ENCODE peak calls at places on chromosomes 12 and 14, in seven cellular contexts. F is body of pancreas, V is fibroblast of pulmonary artery, U is activated B cell treated with CpG ODN at 0.5 μM for 24 hours, E is WERI-Rb-1, Z is lower lobe of right lung, L is astrocyte of the spinal cord. M is an unnamed sample.

GRCh38 chr14:90140298-90140955 is 78.6 kb downstream of the KCNK13 start:
- DNase-seq in F (no peak), L (peak; percentile 67), V (peak; percentile 19), E (peak; percentile 14), Z (no peak), U (no peak), M (peak; percentile 7)

GRCh38 chr14:72715910-72716268 is 178.0 kb downstream of the DPF3 start:
- DNase-seq in U (no peak), Z (no peak), E (no peak), F (no peak), L (no peak), V (peak; percentile 11), M (peak; percentile 19)

GRCh38 chr12:70606001-70606400 is 31.2 kb downstream of the PTPRB start:
- DNase-seq in V (no peak), E (no peak), Z (no peak), F (no peak), U (no peak), L (no peak), M (no peak)

GRCh38 chr12:44000309-44000952 is 164.6 kb downstream of the TMEM117 start:
- DNase-seq in L (peak; percentile 6), Z (no peak), F (peak; percentile 40), E (peak; percentile 65), V (peak; percentile 67), U (no peak), M (peak; percentile 29)

GRCh38 chr12:11812558-11813421 is 163.3 kb downstream of the ETV6 start:
- DNase-seq in U (peak; percentile 32), E (no peak), V (peak; percentile 33), L (peak; percentile 73), Z (no peak), F (no peak), M (peak; percentile 44)

GRCh38 chr14:89332031-89332430 is 85.0 kb downstream of the FOXN3 start:
- DNase-seq in F (no peak), L (peak; percentile 55), E (no peak), Z (no peak), V (no peak), U (no peak), M (no peak)

GRCh38 chr14:100901391-100902183 is 1.9 kb downstream of the RTL1 start:
- DNase-seq in U (no peak), E (no peak), Z (peak; percentile 38), V (no peak), L (no peak), F (peak; percentile 1), M (no peak)

GRCh38 chr12:127607146-127607725 is 659.7 kb upstream of the TMEM132C start:
- DNase-seq in E (peak; percentile 30), L (no peak), Z (no peak), F (no peak), V (no peak), U (no peak), M (no peak)

GRCh38 chr14:80395031-80395430 is 183.7 kb upstream of the DIO2 start:
- DNase-seq in Z (no peak), U (no peak), V (no peak), E (no peak), L (no peak), F (no peak), M (no peak)

GRCh38 chr14:65850429-65851145 is 438.1 kb downstream of the FUT8 start:
- DNase-seq in E (no peak), F (no peak), V (no peak), U (no peak), Z (no peak), L (no peak), M (no peak)

DNA sequence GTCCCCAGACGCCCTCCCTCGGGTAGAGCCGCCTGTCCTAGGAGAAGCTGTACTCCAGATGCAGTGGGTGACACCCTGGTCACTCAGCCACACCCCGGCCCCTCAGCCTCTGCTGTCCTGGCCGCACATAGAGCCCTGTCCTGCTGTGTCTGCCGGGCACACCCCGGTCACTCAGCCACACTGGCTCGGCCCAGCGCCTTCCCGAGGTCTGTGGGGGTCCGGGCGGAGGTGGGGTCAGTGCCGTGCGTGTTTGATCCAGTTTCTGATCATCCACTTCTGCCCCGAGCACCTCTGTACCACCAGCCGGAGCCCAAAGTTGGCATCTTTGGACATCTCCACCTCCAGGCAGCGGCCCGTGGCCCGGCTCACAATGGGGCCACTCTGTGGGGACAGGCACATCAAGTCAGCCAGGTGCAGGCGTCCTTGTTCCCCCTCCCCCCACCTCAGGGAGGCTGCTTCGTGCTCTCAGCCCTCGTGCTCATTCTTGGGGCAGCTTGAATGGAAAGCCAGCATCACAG is 52.7 kb downstream of the NOC4L start:
- DNase-seq in V (no peak), L (no peak), F (no peak), E (no peak), Z (no peak), U (no peak), M (no peak)
- TF ChIP-seq CTCF in V (no peak), L (no peak), F (no peak), E (no peak), Z (no peak), U (no peak), M (no peak)

DNA sequence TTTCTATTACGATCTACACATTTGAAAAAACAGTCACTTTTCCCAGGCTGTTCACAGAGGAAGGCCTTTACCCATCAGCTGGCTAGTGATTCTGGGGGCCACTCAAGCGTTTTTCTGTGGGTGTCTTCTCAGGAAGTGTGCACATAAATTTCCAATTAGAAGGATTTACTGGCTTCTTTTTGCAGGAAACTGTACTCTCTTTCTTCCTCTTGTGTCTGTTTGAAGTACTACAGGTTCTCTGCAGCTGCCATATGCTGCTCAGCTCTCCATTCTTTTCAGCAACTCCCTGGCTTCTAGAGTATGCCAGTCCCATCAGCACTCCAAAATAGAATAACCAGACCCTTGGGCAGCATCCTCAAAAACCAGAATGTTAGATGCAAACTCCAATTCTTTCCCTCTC is 110.4 kb upstream of the NAV3 start:
- DNase-seq in F (no peak), V (peak; percentile 9), L (no peak), E (no peak), Z (no peak), U (no peak), M (peak; percentile 7)
- TF ChIP-seq CTCF in F (no peak), V (peak; percentile 36), L (no peak), E (peak; percentile 38), Z (no peak), U (no peak), M (peak; percentile 33)

DNA sequence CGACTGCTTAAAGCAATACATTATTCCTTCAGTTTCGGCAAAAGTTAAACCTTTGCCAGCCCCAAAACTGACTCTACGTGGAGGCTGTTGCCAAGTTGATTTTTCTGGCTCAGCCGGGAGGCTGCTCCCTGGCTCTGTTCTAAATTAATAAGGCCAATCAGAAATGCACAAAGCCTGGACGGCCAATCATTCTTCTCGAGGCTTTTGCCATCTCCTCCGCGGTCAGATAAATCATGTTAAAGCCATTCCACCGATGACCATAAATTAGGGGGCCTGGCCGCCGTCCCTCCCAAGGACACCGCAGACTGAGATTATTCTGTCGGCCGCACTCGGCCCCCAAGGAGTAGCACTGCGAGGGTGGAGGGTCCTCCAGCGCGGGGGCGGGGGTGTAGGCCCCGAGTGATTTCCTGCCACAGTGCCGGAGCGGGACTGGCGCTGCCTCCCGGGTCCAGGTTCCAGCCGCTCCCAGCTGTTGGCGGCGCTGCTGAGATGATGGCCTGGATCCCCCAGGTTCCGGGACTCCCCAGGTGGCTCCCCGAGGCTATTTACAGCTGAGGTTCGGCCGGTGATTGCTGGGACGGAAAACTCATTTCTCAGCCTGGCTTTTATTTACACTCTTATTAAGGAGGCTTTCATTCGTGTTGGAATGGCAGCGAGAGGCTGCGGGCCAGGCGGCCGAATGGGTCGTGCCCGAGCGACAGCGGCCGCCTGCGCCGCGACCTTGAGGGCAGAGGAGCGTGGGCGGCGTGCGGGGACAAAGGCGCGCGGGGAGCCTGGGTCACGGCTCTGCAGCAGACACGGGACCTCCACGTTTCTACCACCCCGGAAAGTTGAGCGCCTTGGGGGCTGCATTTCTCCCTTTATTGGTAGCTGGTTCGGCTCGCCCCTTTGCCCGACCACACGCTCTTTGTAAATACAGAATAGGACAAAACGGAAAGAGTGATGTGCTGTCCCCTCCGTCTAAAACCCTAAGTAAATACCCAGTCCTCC is 165.2 kb downstream of the MON2 start:
- DNase-seq in F (peak; percentile 55), L (peak; percentile 79), V (peak; percentile 80), U (peak; percentile 30), E (peak; percentile 55), Z (peak; percentile 64), M (peak; percentile 78)
- TF ChIP-seq CTCF in F (no peak), L (peak; percentile 57), V (peak; percentile 38), U (no peak), E (peak; percentile 54), Z (peak; percentile 36), M (no peak)

DNA sequence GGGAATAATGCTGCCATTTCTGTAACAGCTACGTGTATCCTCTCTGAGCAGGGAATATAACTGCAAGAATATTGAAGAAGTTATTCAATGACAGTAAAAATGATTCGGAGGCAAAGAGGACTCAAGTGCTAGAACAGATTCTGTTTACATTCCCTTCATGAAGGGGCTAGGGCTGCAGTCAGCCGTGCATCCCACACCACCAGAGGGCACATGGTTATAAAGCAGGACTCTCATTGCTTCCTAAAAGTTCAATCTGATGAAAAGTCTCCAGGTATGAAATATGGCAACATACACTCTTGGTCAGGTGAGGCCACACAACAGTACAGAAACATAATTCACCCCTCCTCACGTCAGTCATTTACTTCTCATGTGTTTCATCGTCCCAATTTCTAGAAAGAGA is 34.0 kb downstream of the TCHP start:
- DNase-seq in V (no peak), E (peak; percentile 38), Z (no peak), L (no peak), U (no peak), F (peak; percentile 40), M (no peak)
- TF ChIP-seq CTCF in V (peak; percentile 46), E (peak; percentile 49), Z (no peak), L (peak; percentile 69), U (no peak), F (peak; percentile 26), M (peak; percentile 13)